ENCODE peak calls at places on chromosome 7, in four cellular contexts. D is D721Med, F is left ventricle myocardium superior, R is ecto neural progenitor cell. J is an unnamed sample.

GRCh38 chr7:11252705-11253272 is 279.1 kb downstream of the PHF14 start:
- DNase-seq in R (no peak), D (no peak), F (no peak), J (no peak)

GRCh38 chr7:55307123-55307916 is 57.8 kb upstream of the LANCL2 start:
- DNase-seq in D (no peak), R (peak), F (no peak), J (no peak)

GRCh38 chr7:99390941-99391602 is 16.5 kb downstream of the ARPC1B start:
- DNase-seq in F (peak), R (no peak), D (no peak), J (no peak)

GRCh38 chr7:1721047-1721687 is 51.1 kb downstream of the ELFN1 start:
- DNase-seq in R (no peak), D (no peak), F (peak), J (no peak)

GRCh38 chr7:66758964-66759628 is 18.6 kb downstream of the RABGEF1 start:
- DNase-seq in F (no peak), R (no peak), D (no peak), J (no peak)

GRCh38 chr7:154231732-154232131 is 179.5 kb downstream of the DPP6 start:
- DNase-seq in F (no peak), R (peak), D (no peak), J (no peak)

GRCh38 chr7:51313276-51314035 is 3.2 kb downstream of the COBL start:
- DNase-seq in R (no peak), D (no peak), F (no peak), J (no peak)

GRCh38 chr7:36686499-36686898 is 37.8 kb downstream of the AOAH start:
- DNase-seq in D (no peak), F (no peak), R (no peak), J (no peak)

GRCh38 chr7:69780377-69780776 is 182.1 kb downstream of the AUTS2 start:
- DNase-seq in F (no peak), R (no peak), D (no peak), J (no peak)

J was measured in tibial artery.